ENCODE peak calls at places on chromosomes 16 and 17, in six cellular contexts. S is RWPE1; J is effector memory CD4-positive, alpha-beta T cell; I is tibial nerve; A is AG04450; M is SK-N-SH. O is an unnamed sample.

GRCh38 chr17:27469256-27469655 is 13.0 kb downstream of the KSR1 start:
- DNase-seq in A (no peak), S (no peak), J (no peak), M (no peak), I (no peak), O (no peak)

GRCh38 chr17:49748791-49749190 is 15.1 kb downstream of the FAM117A start:
- DNase-seq in S (no peak), J (peak), I (no peak), A (no peak), M (no peak), O (no peak)

GRCh38 chr16:14405611-14406537 is 224.2 kb downstream of the PARN start:
- DNase-seq in I (no peak), S (peak), M (peak), J (no peak), A (no peak), O (no peak)

GRCh38 chr17:40338058-40338457 is 26.5 kb downstream of the GJD3 start:
- DNase-seq in S (no peak), I (no peak), A (no peak), J (no peak), M (no peak), O (no peak)

GRCh38 chr17:5467416-5467815 is 1.4 kb downstream of the DHX33 start:
- DNase-seq in J (no peak), S (peak), M (peak), I (no peak), A (no peak), O (no peak)

GRCh38 chr17:74569001-74569391 is 1.7 kb upstream of the CD300H start:
- DNase-seq in A (no peak), S (no peak), M (no peak), I (no peak), J (no peak), O (no peak)

GRCh38 chr16:22001591-22001990 is 675 bp upstream of the PDZD9 start:
- DNase-seq in I (no peak), J (no peak), M (no peak), S (peak), A (peak), O (no peak)

GRCh38 chr17:29929006-29929543 is 953 bp downstream of the SSH2 start:
- DNase-seq in I (no peak), J (no peak), M (peak), A (no peak), S (peak), O (no peak)

GRCh38 chr16:75376475-75376907 is 56.8 kb downstream of the CFDP1 start:
- DNase-seq in M (no peak), J (no peak), S (peak), A (no peak), I (no peak), O (no peak)

GRCh38 chr16:75256059-75256870 is 4.8 kb upstream of the BCAR1 start:
- DNase-seq in A (no peak), M (no peak), S (no peak), J (no peak), I (no peak), O (no peak)

GRCh38 chr16:56193951-56194726 is 2.9 kb downstream of the GNAO1 start:
- DNase-seq in M (peak), S (peak), I (peak), A (no peak), J (peak), O (peak)

GRCh38 chr16:65845466-65846209 is 520.9 kb upstream of the CDH5 start:
- DNase-seq in J (no peak), A (no peak), M (no peak), S (peak), I (no peak), O (no peak)

GRCh38 chr17:55275894-55276804 is 11.4 kb downstream of the HLF start:
- DNase-seq in J (no peak), A (no peak), S (peak), M (no peak), I (no peak), O (no peak)

GRCh38 chr17:43701318-43701743 is 39.6 kb upstream of the MEOX1 start:
- DNase-seq in I (no peak), S (no peak), J (no peak), M (no peak), A (no peak), O (no peak)

GRCh38 chr17:81717766-81718089 is 5.6 kb downstream of the SLC25A10 start:
- DNase-seq in M (no peak), I (no peak), A (no peak), S (no peak), J (no peak), O (no peak)

GRCh38 chr17:61335105-61335844 is 64.4 kb upstream of the TBX2 start:
- DNase-seq in M (no peak), S (no peak), J (no peak), I (no peak), A (no peak), O (no peak)

GRCh38 chr17:73841431-73842060 is 197.3 kb upstream of the SDK2 start:
- DNase-seq in I (no peak), S (peak), M (peak), J (no peak), A (no peak), O (no peak)

GRCh38 chr16:14042706-14043105 is 28.4 kb upstream of the MRTFB start:
- DNase-seq in S (no peak), J (no peak), A (no peak), M (no peak), I (no peak), O (no peak)

GRCh38 chr17:18958611-18959010 is 6.6 kb downstream of the SLC5A10 start:
- DNase-seq in S (no peak), I (no peak), M (no peak), J (no peak), A (no peak), O (no peak)
- H3K27ac ChIP-seq in S (no peak), I (no peak), M (no peak), J (no peak), A (no peak), O (no peak)

GRCh38 chr16:58001781-58002410 is 689 bp downstream of the USB1 start:
- DNase-seq in A (no peak), J (no peak), I (no peak), S (no peak), M (no peak), O (no peak)
- H3K27ac ChIP-seq in A (no peak), J (no peak), I (peak), S (peak), M (no peak), O (peak)

DNA sequence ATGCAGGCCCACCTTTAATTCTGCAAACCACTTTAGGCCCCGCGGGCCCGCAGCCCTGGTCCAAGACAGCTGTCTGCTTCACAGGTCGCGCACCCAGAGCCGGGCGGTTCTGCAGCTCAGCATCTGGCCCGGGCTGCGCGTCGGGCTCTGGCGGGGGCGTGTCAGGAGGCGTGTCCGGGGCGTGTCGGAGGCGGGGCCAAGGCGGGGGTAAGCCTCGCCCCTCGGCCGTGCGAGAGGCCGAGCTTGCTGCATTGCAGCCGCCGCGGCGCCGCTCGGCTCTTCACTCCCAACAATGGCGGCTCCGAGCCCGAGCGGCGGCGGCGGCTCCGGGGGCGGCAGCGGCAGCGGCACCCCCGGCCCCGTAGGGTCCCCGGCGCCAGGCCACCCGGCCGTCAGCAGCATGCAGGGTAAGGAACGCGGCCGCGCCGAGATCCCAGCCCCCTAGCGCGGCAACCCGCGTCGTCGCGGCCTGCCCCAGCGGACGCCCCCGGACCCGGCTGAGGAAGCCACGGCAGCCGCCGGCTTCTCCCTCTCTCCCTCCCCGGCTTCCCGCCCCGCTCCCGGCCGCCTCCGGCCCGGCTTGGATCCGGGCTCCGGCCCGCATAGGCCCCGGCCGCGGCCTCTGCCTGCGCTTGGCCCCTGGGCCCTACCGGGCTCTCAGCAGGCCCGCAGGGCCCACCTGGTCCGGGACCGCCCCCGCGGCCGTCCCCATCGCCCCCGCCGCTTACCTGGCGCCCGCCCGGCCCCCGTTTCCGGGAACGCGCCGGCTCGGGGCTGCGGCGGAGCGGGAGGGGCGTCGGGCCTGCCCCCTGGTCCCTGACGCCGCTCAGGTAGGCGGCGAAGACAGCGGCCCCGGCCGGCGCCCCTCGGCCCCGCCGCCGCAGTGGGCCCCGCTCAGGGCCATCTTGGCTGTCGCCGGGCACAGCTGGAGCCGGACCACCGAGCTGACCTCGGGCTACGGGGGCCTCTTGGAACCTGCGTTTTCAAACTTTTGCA is at the start of gene MAP2K4:
- DNase-seq in I (peak), S (peak), A (peak), J (peak), M (peak), O (peak)
- H3K27ac ChIP-seq in I (peak), S (peak), A (no peak), J (peak), M (peak), O (no peak)

DNA sequence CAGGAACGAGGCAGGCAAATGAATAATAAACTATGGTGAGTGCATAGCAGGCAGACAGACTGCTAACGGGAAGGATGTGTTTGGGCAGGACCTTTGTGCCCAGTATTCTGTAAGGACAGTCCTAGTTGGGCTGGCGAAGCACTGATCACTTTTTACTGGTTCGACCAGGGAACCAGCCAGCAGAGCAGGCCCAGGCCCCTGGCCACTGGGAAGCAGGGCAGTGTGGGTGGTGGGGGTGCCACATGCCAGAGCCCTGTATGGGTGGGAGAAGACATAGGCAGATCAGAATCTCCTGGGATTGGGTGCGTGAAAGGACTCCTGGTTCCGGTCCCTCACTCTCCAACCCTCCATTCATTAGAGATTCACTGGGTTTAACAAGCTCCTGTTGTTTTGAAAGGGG is 4.0 kb upstream of the VAMP2 start:
- DNase-seq in A (no peak), I (no peak), J (no peak), S (no peak), M (no peak), O (no peak)
- H3K27ac ChIP-seq in A (no peak), I (peak), J (no peak), S (peak), M (peak), O (no peak)